ENCODE peak calls at places on chromosomes 16 and 17, in ten cellular contexts. W is GM12878, P is tibial nerve, Z is Peyer's patch, S is A549, M is ovary, U is K562, A is uterus, Q is HepG2, Y is stomach. N is an unnamed sample. For H3K9me3, the result is how much of the 10 kb centered on the place peaks cover.

GRCh38 chr17:45739786-45740185 is 44.3 kb upstream of the CRHR1 start:
- DNase-seq in A (no peak), Q (no peak), Z (no peak), U (no peak), P (no peak), W (no peak), M (no peak), S (no peak), Y (no peak), N (no peak)

GRCh38 chr16:10578474-10579316 is 1.7 kb downstream of the EMP2 start:
- DNase-seq in P (no peak), M (peak), Y (peak), S (no peak), W (no peak), Z (peak), Q (peak), U (no peak), A (peak), N (peak)

GRCh38 chr17:49353607-49354006 is 8.4 kb downstream of the ZNF652 start:
- DNase-seq in M (no peak), A (no peak), Q (no peak), Z (peak), S (no peak), P (no peak), Y (no peak), U (no peak), W (no peak), N (no peak)

GRCh38 chr17:74612046-74612445 is 11.5 kb downstream of the CD300E start:
- DNase-seq in P (no peak), Y (no peak), Q (no peak), M (no peak), A (no peak), S (no peak), W (no peak), Z (no peak), U (no peak), N (no peak)

GRCh38 chr17:72614476-72614870 is 478.0 kb downstream of the SLC39A11 start:
- DNase-seq in Y (no peak), M (no peak), U (no peak), W (no peak), A (no peak), S (no peak), P (no peak), Q (no peak), Z (no peak), N (no peak)

GRCh38 chr16:58026139-58026704 is 668 bp downstream of the MMP15 start:
- DNase-seq in P (no peak), W (no peak), U (peak), S (peak), Y (peak), Q (no peak), M (peak), Z (no peak), A (no peak), N (peak)

GRCh38 chr16:16120044-16120381 is 103.3 kb downstream of the ABCC6 start:
- DNase-seq in Z (peak), S (no peak), Y (peak), Q (no peak), U (no peak), M (no peak), W (no peak), A (no peak), P (no peak), N (no peak)

GRCh38 chr16:87951550-87952538 is 610 bp downstream of the BANP start:
- DNase-seq in Q (peak), U (peak), S (no peak), Y (no peak), Z (peak), P (no peak), A (no peak), M (no peak), W (no peak), N (peak)

GRCh38 chr17:4540224-4541040 is 14.8 kb downstream of the MYBBP1A start:
- DNase-seq in S (no peak), Q (peak), A (peak), W (no peak), Z (peak), U (no peak), Y (peak), P (no peak), M (no peak), N (peak)

GRCh38 chr17:36590082-36590481 is 1.6 kb upstream of the DHRS11 start:
- DNase-seq in P (no peak), U (peak), Q (no peak), S (no peak), M (no peak), Y (no peak), W (no peak), Z (no peak), A (no peak), N (no peak)

GRCh38 chr16:82671743-82672142 is 45.0 kb downstream of the CDH13 start:
- DNase-seq in M (no peak), A (no peak), S (no peak), U (peak), Q (no peak), P (no peak), W (no peak), Z (peak), Y (no peak), N (no peak)

GRCh38 chr17:75352079-75352569 is 53.4 kb downstream of the GRB2 start:
- DNase-seq in A (no peak), W (no peak), Q (no peak), P (no peak), S (no peak), U (peak), Z (no peak), M (no peak), Y (peak), N (no peak)

DNA sequence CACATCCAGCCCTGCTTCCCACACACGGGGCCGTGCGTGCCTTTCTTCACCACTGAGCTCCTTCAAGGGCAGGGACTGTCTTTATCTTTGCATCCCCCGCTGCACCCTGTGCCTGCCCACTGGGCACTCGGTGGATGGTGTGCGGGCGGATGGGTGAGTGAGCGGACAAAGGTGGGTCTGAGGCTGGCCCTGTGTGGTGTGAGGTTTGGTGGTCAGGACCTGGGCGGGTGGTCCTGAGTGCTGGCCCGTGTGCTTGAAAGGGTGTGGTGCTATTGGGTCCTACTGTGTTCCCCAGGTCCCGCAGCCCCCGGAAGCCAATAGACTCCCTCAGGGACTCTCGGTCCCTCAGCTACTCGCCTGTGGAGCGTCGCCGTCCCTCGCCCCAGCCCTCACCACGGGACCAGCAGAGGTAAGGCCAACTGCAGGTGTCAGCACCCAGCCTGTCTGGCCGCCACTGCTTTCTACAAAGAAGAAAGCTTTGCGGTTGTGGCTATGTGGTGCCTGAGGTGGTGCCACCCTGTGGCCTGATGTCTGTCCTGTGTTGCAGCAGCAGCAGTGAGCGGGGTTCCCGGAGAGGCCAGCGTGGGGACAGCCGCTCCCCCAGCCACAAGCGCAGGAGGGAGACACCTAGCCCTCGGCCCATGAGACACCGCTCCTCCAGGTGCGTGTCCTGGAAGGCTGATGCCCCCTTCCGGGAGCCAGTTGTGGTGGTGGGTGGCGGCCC is 6.9 kb downstream of the ELOB start:
- DNase-seq in W (no peak), M (peak), Z (no peak), Y (no peak), A (no peak), Q (no peak), S (no peak), U (peak), P (no peak), N (no peak)
- TF ChIP-seq POLR2A in W (peak), M (no peak), Z (no peak), Y (no peak), A (no peak), Q (peak), S (no peak), U (peak), P (no peak), N (no peak)

GRCh38 chr17:16552637-16553045 is 16.4 kb downstream of the ZNF287 start:
- DNase-seq in U (no peak), Z (no peak), M (no peak), P (no peak), Q (no peak), W (no peak), A (no peak), S (no peak), Y (no peak), N (no peak)
- H3K9me3 ChIP-seq in U (under half), Z (under half), M (under half), P (under half), Q (half or more), W (under half), A (under half), S (half or more), Y (half or more), N (half or more)

DNA sequence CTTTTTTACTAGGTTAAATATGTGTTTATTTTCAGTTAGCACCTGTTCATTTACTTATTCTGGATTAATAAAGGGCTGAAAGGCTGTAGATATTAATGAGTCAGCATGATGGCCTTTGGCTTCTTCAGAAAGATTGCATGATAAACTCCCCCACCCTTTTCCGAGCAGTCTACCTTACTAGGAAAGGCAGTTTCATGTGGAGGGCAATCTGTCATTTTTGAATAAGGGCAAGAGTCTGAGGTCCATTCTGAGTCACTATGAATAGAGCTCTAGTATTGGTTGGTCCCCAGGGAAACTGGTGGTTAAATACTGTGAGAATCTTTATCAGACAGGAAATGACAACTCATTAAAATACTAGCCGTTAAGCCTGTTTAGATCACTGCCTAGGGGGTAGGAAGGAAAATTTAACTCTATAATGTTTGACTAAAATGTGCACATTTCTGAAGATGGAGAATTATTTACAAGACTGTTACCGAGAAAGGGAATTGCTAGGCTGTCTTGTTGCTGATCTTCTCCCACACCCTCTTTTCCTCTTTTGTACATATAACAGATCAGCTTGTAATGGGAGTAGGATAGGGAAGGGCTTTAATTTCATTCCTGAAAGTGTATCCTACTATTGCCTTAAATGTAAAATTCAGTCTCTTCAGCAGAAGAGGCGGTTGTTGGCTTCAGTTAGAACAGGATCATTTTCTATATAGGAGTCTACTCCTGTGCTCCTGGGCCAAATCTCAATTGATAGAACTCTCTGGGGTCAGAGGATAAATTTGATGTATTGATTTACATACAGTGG is 63.3 kb downstream of the TUBD1 start:
- DNase-seq in U (peak), Q (peak), S (peak), W (peak), Y (no peak), M (no peak), Z (peak), P (no peak), A (peak), N (no peak)
- TF ChIP-seq POLR2A in U (peak), Q (no peak), S (no peak), W (peak), Y (no peak), M (no peak), Z (peak), P (no peak), A (no peak), N (no peak)

GRCh38 chr16:5571446-5571845 is 473.9 kb upstream of the EEF2KMT start:
- DNase-seq in A (no peak), Z (no peak), M (no peak), P (no peak), Q (no peak), Y (no peak), S (no peak), W (no peak), U (peak), N (no peak)

GRCh38 chr16:5578980-5579379 is 481.4 kb upstream of the EEF2KMT start:
- DNase-seq in Q (no peak), W (no peak), U (no peak), M (no peak), Z (no peak), P (no peak), A (no peak), Y (no peak), S (no peak), N (no peak)

GRCh38 chr16:5580320-5580719 is 482.7 kb upstream of the EEF2KMT start:
- DNase-seq in Q (no peak), W (no peak), M (no peak), S (no peak), Y (no peak), U (no peak), Z (no peak), A (no peak), P (no peak), N (no peak)

GRCh38 chr16:5575121-5575520 is 477.5 kb upstream of the EEF2KMT start:
- DNase-seq in W (no peak), M (no peak), Y (no peak), Z (no peak), Q (no peak), P (no peak), U (no peak), S (no peak), A (no peak), N (no peak)

DNA sequence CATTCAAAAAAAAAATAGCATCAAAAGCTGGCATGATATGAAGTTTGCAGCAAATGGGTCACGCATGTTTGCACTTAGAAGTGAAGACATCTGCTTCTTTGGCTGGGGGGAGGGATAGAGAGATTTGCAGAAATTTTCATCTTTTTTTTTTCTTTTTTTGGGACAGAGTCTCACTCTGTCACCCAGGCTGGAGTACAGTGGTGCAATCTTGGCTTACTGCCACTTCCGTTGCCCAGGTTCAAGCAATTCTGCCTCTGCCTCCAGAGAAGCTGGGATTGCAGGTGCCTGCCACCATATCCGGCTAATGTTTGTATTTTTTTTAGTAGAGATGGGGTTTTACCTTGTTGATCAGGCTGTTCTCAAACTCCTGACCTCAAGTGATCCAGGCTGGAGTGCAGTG is 478.3 kb upstream of the EEF2KMT start:
- DNase-seq in S (no peak), W (no peak), Z (no peak), A (no peak), M (no peak), Y (no peak), P (no peak), Q (no peak), U (no peak), N (no peak)
- H3K9me3 ChIP-seq in S (under half), W (under half), Z (under half), A (under half), M (under half), Y (under half), P (under half), Q (under half), U (under half), N (under half)

DNA sequence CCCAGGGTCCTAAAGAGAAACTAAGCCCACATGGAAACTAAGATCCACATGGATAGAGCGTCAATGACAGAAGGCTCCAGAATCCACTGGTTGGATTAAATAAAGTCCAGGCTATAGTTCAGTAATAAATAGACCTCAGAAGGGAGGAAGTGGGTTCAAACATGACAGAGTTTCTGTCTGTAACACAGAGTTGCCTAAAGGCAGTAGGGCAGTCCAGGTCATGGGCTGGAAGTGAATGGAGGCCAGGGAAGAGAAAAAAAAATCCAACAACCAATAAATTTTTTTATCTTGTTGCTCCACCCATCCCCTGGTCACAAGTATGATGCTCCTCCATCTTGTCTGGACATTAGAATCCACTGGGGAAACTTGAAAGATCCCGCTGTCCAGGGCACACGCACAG is 92.4 kb downstream of the RGS9 start:
- DNase-seq in Y (no peak), P (no peak), Z (no peak), M (no peak), A (no peak), W (no peak), U (no peak), Q (no peak), S (no peak), N (no peak)
- TF ChIP-seq POLR2A in Y (no peak), P (no peak), Z (no peak), M (no peak), A (no peak), W (no peak), U (no peak), Q (no peak), S (no peak), N (no peak)

GRCh38 chr17:61454095-61454931 is 2.1 kb downstream of the TBX4 start:
- DNase-seq in Y (no peak), S (no peak), P (no peak), W (no peak), Q (no peak), A (no peak), U (no peak), Z (peak), M (no peak), N (no peak)
- H3K9me3 ChIP-seq in Y (under half), S (under half), P (under half), W (under half), Q (under half), A (under half), U (under half), Z (under half), M (under half), N (under half)

GRCh38 chr16:90077240-90077756 is at the start of gene PRDM7:
- DNase-seq in Q (peak), P (peak), M (peak), A (peak), Z (peak), S (peak), W (peak), Y (peak), U (peak), N (peak)
- TF ChIP-seq POLR2A in Q (no peak), P (no peak), M (no peak), A (peak), Z (no peak), S (peak), W (no peak), Y (no peak), U (peak), N (no peak)

DNA sequence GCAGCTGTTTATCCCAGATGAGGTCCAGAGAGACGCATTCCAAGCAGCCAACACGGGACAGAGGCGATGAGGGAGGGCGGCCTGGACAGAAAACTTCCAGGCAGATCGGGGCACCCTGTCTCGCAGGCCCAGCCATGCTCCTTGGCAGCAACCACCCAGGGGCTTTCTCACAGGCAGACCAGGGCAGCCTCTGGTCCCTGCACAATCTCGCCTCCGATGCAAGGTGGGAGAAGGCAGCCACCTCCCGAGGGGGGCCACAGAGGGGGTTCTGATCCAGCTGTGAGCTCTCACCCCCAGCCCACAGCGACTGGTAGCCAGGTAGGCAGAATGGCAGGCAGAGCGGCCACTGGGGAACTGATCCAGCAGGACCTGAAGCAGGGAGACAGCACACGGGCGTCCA is 48.7 kb downstream of the LMF1 start:
- DNase-seq in Z (no peak), P (no peak), M (no peak), S (no peak), U (no peak), A (no peak), Q (no peak), W (no peak), Y (no peak), N (no peak)
- H3K9me3 ChIP-seq in Z (under half), P (under half), M (under half), S (under half), U (under half), A (under half), Q (under half), W (under half), Y (under half), N (under half)

DNA sequence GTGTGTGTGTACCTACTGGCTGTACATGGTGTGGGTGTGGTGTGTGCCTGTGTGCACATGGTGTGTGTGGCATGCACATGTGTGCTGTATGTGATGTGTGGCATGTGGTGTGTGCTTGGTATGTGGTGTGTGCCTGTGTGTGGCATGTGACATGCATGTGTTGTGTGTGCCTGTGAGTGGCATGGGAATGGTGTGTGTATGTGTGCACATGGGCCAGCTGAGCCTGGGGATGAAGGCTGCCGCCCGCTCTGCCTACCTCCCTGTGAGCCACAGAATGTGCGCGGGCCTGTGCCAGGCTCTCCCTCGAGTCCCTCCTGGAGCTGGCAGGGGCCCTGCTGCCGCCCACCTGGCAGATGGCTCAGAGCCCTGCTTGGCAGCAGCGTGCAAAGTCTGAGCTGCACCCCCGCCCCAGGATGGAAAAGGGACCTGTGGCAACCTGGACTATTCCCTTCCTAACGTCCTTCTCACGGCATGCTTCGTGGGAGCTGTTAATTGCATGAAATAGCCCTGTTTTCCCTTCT is 9.3 kb downstream of the PRSS27 start:
- DNase-seq in M (no peak), Z (no peak), U (no peak), P (no peak), W (no peak), S (no peak), Q (no peak), Y (no peak), A (no peak), N (no peak)
- TF ChIP-seq POLR2A in M (no peak), Z (no peak), U (peak), P (no peak), W (peak), S (no peak), Q (peak), Y (no peak), A (no peak), N (no peak)

N was measured in heart left ventricle.